ENCODE peak calls at places on chromosomes 4 and X, in eight cellular contexts. U is coronary artery, Y is A549, B is SK-N-SH, P is RWPE1, S is heart left ventricle, D is body of pancreas, Q is mammary epithelial cell. W is an unnamed sample.

GRCh38 chr4:106496066-106496465 is 127.5 kb upstream of the GIMD1 start:
- DNase-seq in S (no peak), D (no peak), Q (no peak), B (no peak), P (no peak), Y (no peak), U (no peak), W (no peak)

GRCh38 chrX:134669378-134670098 is 11.3 kb upstream of the PLAC1 start:
- DNase-seq in U (no peak), D (peak), Q (peak), B (peak), S (peak), P (peak), Y (peak), W (no peak)

GRCh38 chr4:76753814-76754213 is 144.1 kb downstream of the SOWAHB start:
- DNase-seq in Q (peak), U (no peak), B (no peak), D (no peak), Y (no peak), S (no peak), P (no peak), W (peak)

GRCh38 chr4:118769152-118769551 is 66.8 kb downstream of the SEC24D start:
- DNase-seq in S (no peak), P (no peak), Q (no peak), Y (no peak), D (no peak), B (no peak), U (no peak), W (no peak)

GRCh38 chr4:177485528-177485927 is 43.3 kb upstream of the AGA start:
- DNase-seq in B (no peak), Y (peak), Q (peak), S (no peak), D (no peak), U (no peak), P (no peak), W (peak)

GRCh38 chr4:118927976-118928375 is 39.3 kb downstream of the SYNPO2 start:
- DNase-seq in U (no peak), D (no peak), B (no peak), P (no peak), Y (no peak), S (peak), Q (no peak), W (no peak)

GRCh38 chr4:158016511-158016910 is 156.3 kb downstream of the GASK1B start:
- DNase-seq in U (no peak), D (no peak), B (no peak), P (no peak), Y (no peak), Q (peak), S (no peak), W (no peak)

GRCh38 chr4:145609494-145610427 is 9.4 kb upstream of the MMAA start:
- DNase-seq in P (peak), D (peak), B (peak), Q (peak), U (no peak), Y (peak), S (no peak), W (no peak)

GRCh38 chr4:11427201-11427996 is 1.3 kb downstream of the HS3ST1 start:
- DNase-seq in U (no peak), B (no peak), P (no peak), Y (no peak), S (no peak), Q (peak), D (no peak), W (no peak)

GRCh38 chr4:177562163-177562562 is 119.9 kb upstream of the AGA start:
- DNase-seq in P (no peak), B (no peak), Q (no peak), U (no peak), Y (no peak), D (no peak), S (no peak), W (no peak)

GRCh38 chrX:138756234-138756633 is 44.7 kb upstream of the FGF13 start:
- DNase-seq in U (no peak), Y (peak), S (peak), D (no peak), Q (peak), P (peak), B (no peak), W (no peak)

GRCh38 chr4:44446801-44447562 is 1.6 kb downstream of the KCTD8 start:
- DNase-seq in B (peak), D (peak), Y (no peak), P (peak), S (no peak), U (peak), Q (no peak), W (no peak)

GRCh38 chrX:11758400-11759171 is 549 bp downstream of the MSL3 start:
- DNase-seq in Q (peak), S (peak), D (peak), P (peak), B (peak), Y (peak), U (peak), W (peak)

GRCh38 chrX:133783273-133783672 is 202.1 kb downstream of the GPC3 start:
- DNase-seq in B (no peak), Q (no peak), P (no peak), D (no peak), U (no peak), Y (no peak), S (no peak), W (no peak)

GRCh38 chr4:136505020-136505419 is 1027.3 kb downstream of the PCDH18 start:
- DNase-seq in Y (peak), U (no peak), Q (peak), B (no peak), P (no peak), S (no peak), D (no peak), W (peak)

GRCh38 chr4:112173593-112174559 is 28.6 kb downstream of the FAM241A start:
- DNase-seq in U (no peak), Y (no peak), D (no peak), P (peak), S (peak), Q (peak), B (no peak), W (peak)

GRCh38 chr4:1516261-1516660 is 110.0 kb upstream of the NKX1-1 start:
- DNase-seq in P (no peak), D (no peak), U (no peak), Q (no peak), B (no peak), Y (no peak), S (peak), W (no peak)

GRCh38 chrX:41779058-41779564 is 55.1 kb downstream of the GPR82 start:
- DNase-seq in Y (peak), P (peak), U (no peak), Q (peak), S (no peak), B (no peak), D (no peak), W (peak)

GRCh38 chrX:47171996-47172395 is 21.6 kb upstream of the UBA1 start:
- DNase-seq in Q (no peak), D (no peak), P (no peak), S (no peak), B (no peak), U (no peak), Y (no peak), W (no peak)

DNA sequence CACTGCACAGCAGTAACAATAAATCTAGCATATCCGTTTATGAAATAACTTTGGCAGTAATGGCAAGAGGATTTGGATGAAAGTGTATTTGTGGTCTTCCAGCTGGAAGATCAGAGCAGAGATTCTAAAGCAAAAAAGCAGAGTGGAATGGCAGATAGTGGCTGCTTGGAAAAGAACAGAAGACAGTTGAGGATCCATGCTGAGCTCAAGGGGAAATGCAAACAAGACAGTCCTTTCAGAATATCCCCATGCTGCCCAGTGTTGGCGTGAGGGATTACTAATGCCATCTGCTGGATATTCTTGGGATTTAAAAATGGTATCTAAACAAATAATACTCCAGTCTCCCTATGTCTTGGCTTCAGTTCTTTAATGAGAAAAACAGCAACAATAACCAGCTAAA is 629.1 kb upstream of the ATOH1 start:
- DNase-seq in P (peak), B (peak), Y (peak), U (no peak), S (no peak), Q (peak), D (no peak), W (peak)
- TF ChIP-seq CTCF in P (peak), B (peak), Y (peak), U (no peak), S (no peak), Q (peak), D (peak), W (peak)

GRCh38 chrX:141969706-141970105 is 66.0 kb downstream of the MAGEC1 start:
- DNase-seq in U (no peak), B (no peak), S (no peak), Q (no peak), Y (no peak), D (no peak), P (no peak), W (no peak)
- H3K27ac ChIP-seq in U (no peak), B (no peak), S (no peak), Q (no peak), Y (no peak), D (no peak), P (no peak), W (no peak)

DNA sequence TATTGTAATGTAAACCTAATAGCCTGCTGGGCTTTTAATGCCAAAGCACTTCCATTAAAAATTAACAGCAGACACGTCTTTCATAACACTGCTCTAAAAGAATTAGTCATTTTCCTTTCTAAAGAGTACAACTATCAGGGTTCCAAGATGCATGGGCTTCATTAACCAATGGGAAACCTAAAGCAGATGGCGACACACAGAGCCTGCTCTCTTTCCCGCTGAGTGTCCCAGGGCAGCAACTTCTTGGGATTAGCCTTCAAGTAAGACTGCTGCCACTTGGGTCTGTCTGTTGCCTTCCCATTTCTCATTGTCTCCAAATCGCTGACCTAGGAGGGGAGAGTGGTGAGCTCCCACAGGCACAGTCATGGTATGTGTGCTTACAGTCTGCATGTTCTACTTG is 14.0 kb upstream of the PHKA2 start:
- DNase-seq in P (no peak), S (no peak), U (no peak), B (no peak), D (no peak), Q (no peak), Y (peak), W (no peak)
- TF ChIP-seq CTCF in P (no peak), S (no peak), U (no peak), B (no peak), D (no peak), Q (no peak), Y (no peak), W (no peak)

GRCh38 chr4:6578221-6578620 is 3.2 kb downstream of the MAN2B2 start:
- DNase-seq in B (no peak), U (no peak), Q (no peak), S (no peak), D (no peak), Y (no peak), P (no peak), W (no peak)

GRCh38 chr4:6576512-6576911 is 1.5 kb downstream of the MAN2B2 start:
- DNase-seq in S (no peak), D (peak), Y (no peak), P (no peak), B (no peak), U (no peak), Q (peak), W (no peak)

GRCh38 chr4:6577409-6577808 is 2.4 kb downstream of the MAN2B2 start:
- DNase-seq in S (no peak), Y (no peak), B (no peak), D (no peak), Q (no peak), P (no peak), U (no peak), W (no peak)

GRCh38 chr4:6575503-6576240 is 683 bp downstream of the MAN2B2 start:
- DNase-seq in B (no peak), S (no peak), U (no peak), D (peak), Y (no peak), P (no peak), Q (no peak), W (no peak)

GRCh38 chr4:6576932-6577331 is 1.9 kb downstream of the MAN2B2 start:
- DNase-seq in U (no peak), S (no peak), B (no peak), Q (no peak), Y (no peak), P (no peak), D (no peak), W (no peak)
- H3K27ac ChIP-seq in U (no peak), S (no peak), B (no peak), Q (no peak), Y (no peak), P (peak), D (peak), W (no peak)

GRCh38 chrX:105876658-105877057 is 54.3 kb downstream of the NRK start:
- DNase-seq in B (no peak), S (no peak), P (no peak), Q (peak), U (no peak), D (no peak), Y (peak), W (peak)
- TF ChIP-seq CTCF in B (peak), S (peak), P (no peak), Q (peak), U (no peak), D (no peak), Y (peak), W (peak)

GRCh38 chr4:73197220-73197619 is 61.4 kb downstream of the ANKRD17 start:
- DNase-seq in Q (no peak), S (no peak), P (no peak), U (no peak), D (no peak), B (no peak), Y (no peak), W (no peak)
- H3K27ac ChIP-seq in Q (no peak), S (no peak), P (no peak), U (no peak), D (no peak), B (no peak), Y (no peak), W (no peak)

GRCh38 chr4:24885342-24885741 is 27.5 kb downstream of the CCDC149 start:
- DNase-seq in Y (no peak), B (no peak), D (no peak), P (no peak), U (no peak), S (no peak), Q (no peak), W (no peak)
- TF ChIP-seq CTCF in Y (no peak), B (no peak), D (no peak), P (no peak), U (no peak), S (no peak), Q (no peak), W (no peak)

DNA sequence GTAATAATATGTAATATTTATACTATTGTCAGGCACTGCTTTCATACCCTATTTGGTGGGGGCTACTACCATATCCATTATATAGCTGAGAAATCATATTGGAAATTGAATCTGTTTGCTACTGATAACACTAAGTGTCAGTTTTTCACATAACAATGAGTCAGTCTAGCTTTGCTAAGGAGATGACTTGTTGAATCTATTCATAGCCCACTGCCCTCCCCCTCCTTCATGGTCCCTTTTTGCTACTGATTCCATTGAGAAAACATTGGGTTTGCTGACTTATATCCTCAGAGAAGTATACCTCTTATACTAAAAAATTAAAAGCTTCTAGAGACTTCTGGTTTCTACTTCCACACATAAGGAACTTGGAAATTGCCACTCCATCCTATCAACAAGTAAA is 1898.4 kb downstream of the STIM2 start:
- DNase-seq in B (no peak), P (no peak), D (no peak), Q (no peak), S (no peak), Y (no peak), U (no peak), W (no peak)
- H3K27ac ChIP-seq in B (no peak), P (no peak), D (no peak), Q (no peak), S (no peak), Y (no peak), U (no peak), W (no peak)

W was measured in foreskin keratinocyte.